ENCODE peak calls at places on chromosome 7, in six cellular contexts. Z is IMR-90, V is A549, C is suprapubic skin, T is transverse colon, N is prostate gland. R is an unnamed sample.

GRCh38 chr7:47783456-47784240 is 164.6 kb downstream of the PKD1L1 start:
- DNase-seq in Z (peak), V (peak), C (no peak), T (no peak), N (no peak), R (no peak)

GRCh38 chr7:80859272-80859970 is 59.4 kb downstream of the SEMA3C start:
- DNase-seq in Z (peak), V (no peak), C (peak), T (peak), N (peak), R (no peak)

GRCh38 chr7:96034940-96035727 is 262.8 kb downstream of the DYNC1I1 start:
- DNase-seq in Z (no peak), V (no peak), C (no peak), T (no peak), N (peak), R (no peak)

GRCh38 chr7:68166525-68166924 is 1169.9 kb downstream of the TYW1 start:
- DNase-seq in Z (no peak), V (no peak), C (no peak), T (no peak), N (no peak), R (no peak)

GRCh38 chr7:137585591-137585990 is 242.1 kb upstream of the PTN start:
- DNase-seq in Z (no peak), V (no peak), C (no peak), T (no peak), N (no peak), R (no peak)

GRCh38 chr7:144907577-144907976 is 71.7 kb upstream of the TPK1 start:
- DNase-seq in Z (no peak), V (no peak), C (no peak), T (no peak), N (no peak), R (no peak)

GRCh38 chr7:106944035-106944665 is 79.1 kb downstream of the PIK3CG start:
- DNase-seq in Z (no peak), V (no peak), C (no peak), T (no peak), N (no peak), R (no peak)

GRCh38 chr7:120274482-120274881 is 1.5 kb downstream of the KCND2 start:
- DNase-seq in Z (no peak), V (no peak), C (no peak), T (no peak), N (no peak), R (no peak)

GRCh38 chr7:146185844-146186243 is 69.2 kb downstream of the CNTNAP2 start:
- DNase-seq in Z (no peak), V (no peak), C (no peak), T (no peak), N (no peak), R (no peak)
- TF ChIP-seq POLR2A in Z (no peak), V (no peak), C (no peak), T (no peak), N (no peak), R (no peak)

DNA sequence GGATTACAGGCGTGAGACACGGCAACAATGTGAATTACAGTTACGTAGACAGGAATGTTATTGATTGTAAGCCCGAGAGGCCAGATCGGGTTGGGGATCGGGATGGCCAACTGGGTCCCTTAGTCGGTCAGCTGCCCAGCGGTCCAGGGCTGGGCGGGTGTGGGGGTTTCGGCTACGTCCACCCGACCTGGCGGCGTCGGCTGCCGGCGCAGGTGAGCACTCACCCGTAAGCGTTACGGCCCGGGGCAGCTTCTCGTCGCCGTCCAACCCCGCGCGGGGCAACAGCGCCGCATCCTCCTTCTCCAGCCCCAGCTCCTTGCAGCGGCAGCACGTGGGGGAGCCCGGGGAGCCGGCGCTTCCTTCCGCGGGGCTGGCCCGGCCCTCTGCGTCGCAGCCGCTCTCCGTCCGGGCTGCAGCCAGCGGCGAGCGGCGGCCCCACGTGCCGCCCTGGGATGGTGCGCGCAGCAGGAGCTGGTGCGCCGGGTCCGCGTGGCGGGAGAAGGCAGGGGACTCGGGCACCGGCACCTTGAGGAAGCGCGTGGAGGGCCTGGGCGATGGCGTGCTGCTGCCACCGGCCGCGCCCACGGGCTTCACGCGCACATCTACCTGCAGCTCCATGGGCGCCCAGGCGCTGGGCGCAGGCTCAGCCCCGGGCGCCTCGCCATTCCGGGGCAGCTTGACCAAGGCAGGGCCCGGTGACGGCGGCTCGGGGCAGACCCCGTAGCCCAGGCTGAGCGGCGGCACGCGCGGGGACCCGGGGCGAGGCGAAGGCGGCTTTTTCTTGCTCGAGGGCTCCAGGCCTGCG is 609 bp downstream of the KLRG2 start:
- DNase-seq in Z (no peak), V (peak), C (no peak), T (no peak), N (no peak), R (no peak)
- H3K4me3 ChIP-seq in Z (no peak), V (peak), C (peak), T (peak), N (peak), R (peak)

DNA sequence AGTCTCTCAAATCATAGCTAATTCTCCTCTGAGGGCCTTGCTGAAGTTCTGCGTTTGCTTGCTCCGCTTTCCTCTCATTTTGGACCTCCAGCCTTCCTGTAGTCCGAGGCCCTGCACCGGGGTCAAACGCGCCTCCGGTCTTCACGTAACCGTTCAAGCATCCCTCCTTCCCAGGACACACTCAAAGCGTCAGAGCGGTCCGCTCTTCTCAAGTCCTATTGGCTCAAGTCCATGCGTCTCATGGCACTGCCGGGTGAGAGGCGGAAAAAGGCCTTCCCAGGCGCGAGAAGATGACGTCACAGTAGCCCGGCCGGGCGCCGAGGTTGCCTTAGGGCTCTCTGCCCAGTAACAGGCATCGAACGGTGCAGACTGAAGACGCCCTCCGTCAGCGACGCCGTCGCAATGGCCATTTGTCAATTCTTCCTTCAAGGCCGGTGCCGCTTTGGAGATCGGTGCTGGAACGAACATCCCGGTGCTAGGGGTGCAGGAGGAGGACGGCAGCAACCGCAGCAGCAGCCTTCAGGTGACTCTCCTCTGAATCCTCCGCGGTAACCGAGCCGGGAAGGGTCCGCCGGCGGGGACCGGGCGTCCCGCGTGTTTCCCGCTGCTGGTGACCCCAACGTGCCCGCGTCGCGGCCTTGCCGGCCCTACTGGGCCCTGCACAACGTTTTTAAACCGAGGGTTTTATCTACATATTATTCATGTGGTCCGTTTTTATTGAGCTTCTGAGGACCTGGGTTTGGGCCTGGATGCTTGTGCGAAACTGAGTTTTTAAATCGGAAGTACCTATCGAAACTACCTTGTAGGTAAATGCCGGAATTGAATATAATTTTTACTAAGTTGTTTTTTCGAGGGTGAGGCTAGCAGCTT is at the start of gene NUP42:
- DNase-seq in Z (peak), V (peak), C (peak), T (peak), N (peak), R (peak)
- TF ChIP-seq POLR2A in Z (peak), V (peak), C (peak), T (peak), N (peak), R (peak)

GRCh38 chr7:128939075-128939860 is 1.5 kb downstream of the IRF5 start:
- DNase-seq in Z (no peak), V (no peak), C (no peak), T (no peak), N (no peak), R (peak)
- H3K4me3 ChIP-seq in Z (no peak), V (peak), C (peak), T (peak), N (peak), R (peak)

GRCh38 chr7:20513341-20513740 is 102.1 kb upstream of the ABCB5 start:
- DNase-seq in Z (no peak), V (no peak), C (no peak), T (no peak), N (no peak), R (no peak)
- TF ChIP-seq POLR2A in Z (no peak), V (no peak), C (no peak), T (no peak), N (no peak), R (no peak)

GRCh38 chr7:75880242-75880641 is 1.4 kb downstream of the RHBDD2 start:
- DNase-seq in Z (no peak), V (no peak), C (no peak), T (no peak), N (no peak), R (no peak)
- H3K4me3 ChIP-seq in Z (peak), V (peak), C (peak), T (no peak), N (peak), R (peak)

DNA sequence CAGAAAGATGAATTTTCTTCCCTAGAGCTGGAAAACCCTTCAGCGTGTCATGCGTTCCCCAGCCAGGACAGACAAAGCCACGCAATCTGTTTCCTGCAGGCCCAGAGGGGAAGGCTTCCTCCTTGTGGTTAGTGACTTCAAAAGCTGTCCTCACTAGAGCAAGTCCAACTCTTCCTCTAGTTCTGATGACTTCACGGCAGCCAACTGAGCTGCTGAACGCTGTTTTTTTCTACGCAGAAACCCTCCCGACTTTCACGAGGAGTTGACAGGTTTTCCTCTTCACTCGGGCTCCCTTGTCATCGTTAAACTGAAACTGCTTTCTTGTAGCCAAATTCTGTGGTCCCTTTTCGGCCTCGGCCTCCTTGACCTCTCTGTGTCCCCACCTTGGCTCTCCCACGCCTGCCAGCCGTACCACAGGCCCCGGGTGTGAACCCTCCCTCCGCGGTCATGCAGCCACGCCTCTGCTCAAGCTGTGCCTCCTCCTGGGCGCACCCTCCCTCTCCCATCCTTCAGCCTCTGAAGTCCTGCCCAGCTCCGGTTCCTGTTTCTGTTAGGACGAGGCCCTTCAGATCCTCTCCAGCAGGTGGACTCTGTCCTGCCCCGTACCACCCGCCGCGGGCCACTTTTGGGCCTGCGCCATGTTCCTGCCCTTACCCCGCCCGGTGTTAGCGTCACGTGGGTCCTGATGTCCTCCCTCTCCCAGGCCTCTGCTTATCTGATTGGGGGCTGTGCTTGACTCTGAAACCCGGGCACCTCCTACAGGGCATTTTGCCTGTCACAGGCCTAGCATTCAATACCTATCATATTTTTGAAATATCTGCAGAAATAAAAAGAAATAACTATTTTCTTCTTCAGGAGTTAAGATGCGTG is 39.3 kb downstream of the CUX1 start:
- DNase-seq in Z (peak), V (peak), C (peak), T (peak), N (peak), R (peak)
- TF ChIP-seq POLR2A in Z (no peak), V (no peak), C (no peak), T (no peak), N (no peak), R (no peak)

R was measured in upper lobe of left lung.